ENCODE peak calls at places on chromosome 2, in nine cellular contexts. R is T-helper 1 cell; H is stimulated activated naive B cell treated with anti-CD40 and anti-IgM and Interleukin-4, amounts not matched to agents 10 μg/mL and 1 μg/mL and 100 μg/mL, for 72 hours; M is brain microvascular endothelial cell; X is cardiac muscle cell; B is NCI-H345; Q is activated T-helper 1 cell treated with Interleukin-2 at 50 U/mL for 16 hours; P is NCI-H460; Z is stimulated activated naive CD8-positive, alpha-beta T cell treated with anti-CD3 and anti-CD28 coated beads, Interleukin-15, Interleukin-2, amounts not matched to agents 100 U/mL and 50 U/mL, for 24 hours. L is an unnamed sample.

GRCh38 chr2:27705851-27706622 is 42.3 kb downstream of the SLC4A1AP start:
- DNase-seq in R (no peak), H (no peak), M (peak; percentile 92), X (peak; percentile 93), B (peak; percentile 34), Q (no peak), P (peak; percentile 87), Z (no peak), L (peak; percentile 86)

GRCh38 chr2:63124209-63124608 is 73.6 kb downstream of the OTX1 start:
- DNase-seq in R (no peak), H (no peak), M (no peak), X (no peak), B (no peak), Q (no peak), P (no peak), Z (no peak), L (no peak)

GRCh38 chr2:69099541-69099940 is 86.6 kb downstream of the ANTXR1 start:
- DNase-seq in R (no peak), H (no peak), M (peak; percentile 27), X (no peak), B (no peak), Q (no peak), P (no peak), Z (no peak), L (no peak)

GRCh38 chr2:106012591-106013347 is 181.3 kb downstream of the UXS1 start:
- DNase-seq in R (no peak), H (no peak), M (no peak), X (no peak), B (no peak), Q (no peak), P (no peak), Z (no peak), L (no peak)

GRCh38 chr2:196208915-196209314 is 37.5 kb upstream of the STK17B start:
- DNase-seq in R (no peak), H (no peak), M (no peak), X (no peak), B (no peak), Q (no peak), P (no peak), Z (no peak), L (no peak)

GRCh38 chr2:105802587-105802986 is 57.9 kb downstream of the NCK2 start:
- DNase-seq in R (peak; percentile 79), H (peak; percentile 62), M (no peak), X (no peak), B (peak; percentile 57), Q (peak; percentile 47), P (no peak), Z (peak; percentile 66), L (no peak)

GRCh38 chr2:135819211-135819610 is 17.8 kb downstream of the LCT start:
- DNase-seq in R (peak; percentile 76), H (no peak), M (peak; percentile 46), X (peak; percentile 41), B (no peak), Q (no peak), P (no peak), Z (peak; percentile 66), L (no peak)

GRCh38 chr2:147500229-147500628 is 344.6 kb upstream of the ACVR2A start:
- DNase-seq in R (peak; percentile 81), H (no peak), M (no peak), X (no peak), B (no peak), Q (no peak), P (no peak), Z (no peak), L (no peak)

GRCh38 chr2:225033440-225034390 is 8.6 kb downstream of the DOCK10 start:
- DNase-seq in R (no peak), H (no peak), M (no peak), X (no peak), B (no peak), Q (no peak), P (no peak), Z (no peak), L (no peak)

GRCh38 chr2:160338891-160339290 is 138.8 kb upstream of the ITGB6 start:
- DNase-seq in R (no peak), H (no peak), M (no peak), X (peak; percentile 72), B (no peak), Q (no peak), P (no peak), Z (no peak), L (no peak)

GRCh38 chr2:216478151-216478550 is 20.5 kb upstream of the RPL37A start:
- DNase-seq in R (no peak), H (no peak), M (peak; percentile 75), X (peak; percentile 90), B (no peak), Q (no peak), P (no peak), Z (peak; percentile 42), L (no peak)

L was measured in thoracic aorta.